ENCODE peak calls at places on chromosomes 3 and 15, in four cellular contexts. Y is spleen, L is pancreas, N is RWPE2. S is an unnamed sample.

GRCh38 chr3:72112435-72112834 is 327.5 kb upstream of the PROK2 start:
- DNase-seq in L (no peak), Y (no peak), N (no peak), S (no peak)

GRCh38 chr3:71006810-71007785 is 576.4 kb downstream of the FOXP1 start:
- DNase-seq in Y (no peak), N (no peak), L (peak; percentile 29), S (peak; percentile 89)

GRCh38 chr3:122835590-122835989 is 40.7 kb downstream of the SLC49A4 start:
- DNase-seq in Y (no peak), L (no peak), N (no peak), S (no peak)

GRCh38 chr3:179172546-179172945 is 24.4 kb downstream of the PIK3CA start:
- DNase-seq in N (no peak), Y (no peak), L (no peak), S (no peak)

GRCh38 chr3:60517134-60517533 is 734.1 kb downstream of the FHIT start:
- DNase-seq in Y (no peak), N (no peak), L (no peak), S (no peak)

GRCh38 chr3:50491023-50491422 is 12.4 kb downstream of the CACNA2D2 start:
- DNase-seq in L (no peak), N (no peak), Y (no peak), S (no peak)

GRCh38 chr3:130783629-130784028 is 37.0 kb upstream of the PIK3R4 start:
- DNase-seq in N (no peak), L (no peak), Y (no peak), S (no peak)

GRCh38 chr3:70824785-70825184 is 512.3 kb upstream of the MDFIC2 start:
- DNase-seq in Y (no peak), L (peak; percentile 48), N (no peak), S (no peak)

GRCh38 chr3:78703944-78704343 is 1063.9 kb downstream of the ROBO1 start:
- DNase-seq in N (no peak), Y (no peak), L (no peak), S (no peak)

GRCh38 chr15:23565395-23566069 is at the start of gene MKRN3:
- DNase-seq in L (no peak), Y (no peak), N (no peak), S (no peak)

GRCh38 chr3:111851511-111851954 is 7.5 kb upstream of the PHLDB2 start:
- DNase-seq in N (peak; percentile 57), Y (no peak), L (no peak), S (peak; percentile 93)

GRCh38 chr3:64443553-64444331 is 218.5 kb upstream of the PRICKLE2 start:
- DNase-seq in L (no peak), Y (no peak), N (no peak), S (no peak)

DNA sequence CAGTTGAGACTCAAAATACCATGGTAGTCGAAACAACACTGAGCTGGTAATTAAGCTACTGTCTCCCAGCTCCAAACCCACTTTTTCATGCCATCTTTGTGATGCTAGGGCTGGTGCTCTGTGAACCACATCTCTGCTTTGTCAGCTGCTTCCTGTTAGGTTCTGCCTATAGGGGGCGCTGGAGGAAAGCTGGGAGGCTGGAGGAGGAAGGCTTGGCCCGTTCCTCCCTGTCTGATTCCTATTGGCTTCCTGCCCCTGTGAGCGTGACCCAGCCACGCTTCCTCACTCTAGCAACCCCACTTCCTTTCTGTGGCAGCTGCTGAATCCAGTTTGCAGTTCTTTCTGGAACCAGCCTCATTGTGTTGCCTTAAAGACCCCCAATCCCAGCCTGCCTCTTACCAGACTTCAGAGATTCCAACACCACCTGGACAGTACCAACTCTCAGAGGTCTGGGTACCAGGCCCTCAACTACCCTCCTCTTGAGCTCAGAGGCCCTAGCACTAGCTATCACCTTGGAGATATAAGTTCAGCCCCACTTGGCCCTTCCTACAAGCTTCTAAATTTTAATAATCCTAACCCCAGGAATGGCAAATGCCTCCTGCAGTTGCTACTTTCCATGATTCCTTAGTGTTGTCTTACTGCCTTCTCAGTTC is 120.9 kb downstream of the ERC2 start:
- DNase-seq in N (no peak), Y (no peak), L (peak; percentile 53), S (no peak)
- TF ChIP-seq CTCF in N (peak; percentile 10), Y (no peak), L (peak; percentile 47), S (peak; percentile 56)

GRCh38 chr3:181719298-181719859 is 7.7 kb downstream of the SOX2 start:
- DNase-seq in Y (no peak), N (no peak), L (no peak), S (no peak)

GRCh38 chr3:181722156-181722555 is 10.4 kb downstream of the SOX2 start:
- DNase-seq in L (no peak), Y (no peak), N (no peak), S (no peak)

GRCh38 chr3:181718416-181718815 is 6.7 kb downstream of the SOX2 start:
- DNase-seq in L (no peak), N (no peak), Y (no peak), S (no peak)

GRCh38 chr3:181721369-181721768 is 9.6 kb downstream of the SOX2 start:
- DNase-seq in Y (no peak), N (no peak), L (no peak), S (no peak)

DNA sequence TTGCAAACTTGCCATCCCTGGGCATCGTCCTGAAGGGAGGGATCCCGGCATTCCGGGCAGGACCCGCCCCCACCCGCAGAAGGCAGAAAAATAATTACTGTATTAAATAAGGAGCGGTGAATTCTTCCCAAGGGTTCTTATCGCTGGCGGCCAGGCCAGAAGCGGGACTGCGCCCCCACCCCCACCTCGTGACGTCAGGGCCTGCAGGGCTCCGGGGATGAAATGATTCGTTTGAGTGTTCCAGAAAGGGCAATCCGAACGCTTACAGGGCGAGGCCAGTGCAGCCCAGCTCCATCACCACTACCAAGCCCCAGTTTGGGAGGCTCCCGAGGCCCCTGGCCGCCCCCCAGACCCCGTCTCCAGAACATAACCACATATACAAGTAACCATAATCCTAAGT is 8.6 kb downstream of the SOX2 start:
- DNase-seq in N (no peak), L (no peak), Y (no peak), S (no peak)
- H3K27me3 ChIP-seq in N (peaks cover 64% of the 10 kb centered on the region), L (peaks cover 59% of the 10 kb centered on the region), Y (peaks cover 100% of the 10 kb centered on the region), S (peaks cover 99% of the 10 kb centered on the region)

DNA sequence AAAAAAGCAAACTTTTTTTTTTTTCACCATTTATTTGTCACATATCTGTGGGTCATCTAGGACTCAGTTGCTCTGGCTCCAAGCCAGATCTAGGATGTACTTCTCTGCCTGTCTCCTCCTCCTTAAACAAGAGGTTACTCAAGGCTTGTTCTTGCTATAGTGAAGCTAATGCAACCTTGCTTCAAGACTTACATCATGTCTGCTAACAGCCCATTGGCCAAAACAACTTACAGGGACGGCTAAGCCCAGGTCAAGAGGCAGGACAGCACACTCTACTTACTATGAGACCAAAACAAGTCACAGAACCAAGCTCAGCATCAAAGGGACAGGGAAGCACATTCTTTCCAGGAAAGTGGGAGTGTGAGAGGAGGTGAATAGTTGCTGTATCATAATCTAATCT is 123.8 kb upstream of the BNIP2 start:
- DNase-seq in N (no peak), L (no peak), Y (no peak), S (no peak)
- H3K27ac ChIP-seq in N (no peak overlapping the region), L (no peak overlapping the region), Y (no peak overlapping the region), S (no peak overlapping the region)

GRCh38 chr15:63918317-63918672 is 84.5 kb upstream of the HERC1 start:
- DNase-seq in Y (no peak), N (no peak), L (no peak), S (no peak)

GRCh38 chr15:63917588-63918316 is 84.0 kb upstream of the HERC1 start:
- DNase-seq in L (no peak), Y (no peak), N (no peak), S (no peak)

GRCh38 chr15:63915209-63915887 is 81.6 kb upstream of the HERC1 start:
- DNase-seq in N (no peak), L (no peak), Y (peak; percentile 24), S (no peak)

GRCh38 chr15:63913786-63914185 is 80.0 kb upstream of the HERC1 start:
- DNase-seq in N (no peak), Y (peak; percentile 19), L (no peak), S (peak; percentile 41)

GRCh38 chr15:63915888-63916731 is 82.4 kb upstream of the HERC1 start:
- DNase-seq in N (no peak), Y (peak; percentile 61), L (no peak), S (no peak)
- TF ChIP-seq CTCF in N (no peak), Y (peak; percentile 55), L (no peak), S (peak; percentile 46)

GRCh38 chr15:76334438-76335004 is 2.1 kb upstream of the ISL2 start:
- DNase-seq in N (no peak), L (no peak), Y (no peak), S (no peak)
- H3K27me3 ChIP-seq in N (no peaks in the 10 kb centered on the region), L (peaks cover 20% of the 10 kb centered on the region), Y (peaks cover 81% of the 10 kb centered on the region), S (peaks cover 60% of the 10 kb centered on the region)

GRCh38 chr3:16174389-16174788 is at the start of gene GALNT15:
- DNase-seq in Y (peak; percentile 86), L (peak; percentile 65), N (no peak), S (peak; percentile 51)
- H3K27ac ChIP-seq in Y (peak within 1 kb of the TSS; percentile 56), L (no peak within 1 kb of the TSS), N (no peak within 1 kb of the TSS), S (peak within 1 kb of the TSS; percentile 40)

GRCh38 chr3:53114011-53114400 is 16.2 kb downstream of the RFT1 start:
- DNase-seq in L (peak; percentile 84), Y (peak; percentile 91), N (no peak), S (peak; percentile 35)

GRCh38 chr3:53109190-53109589 is 21.0 kb downstream of the RFT1 start:
- DNase-seq in N (no peak), L (no peak), Y (no peak), S (peak; percentile 94)

GRCh38 chr3:53114412-53115074 is 15.7 kb downstream of the RFT1 start:
- DNase-seq in N (no peak), Y (no peak), L (no peak), S (peak; percentile 81)

GRCh38 chr3:53113293-53114010 is 16.8 kb downstream of the RFT1 start:
- DNase-seq in Y (no peak), N (no peak), L (no peak), S (no peak)

DNA sequence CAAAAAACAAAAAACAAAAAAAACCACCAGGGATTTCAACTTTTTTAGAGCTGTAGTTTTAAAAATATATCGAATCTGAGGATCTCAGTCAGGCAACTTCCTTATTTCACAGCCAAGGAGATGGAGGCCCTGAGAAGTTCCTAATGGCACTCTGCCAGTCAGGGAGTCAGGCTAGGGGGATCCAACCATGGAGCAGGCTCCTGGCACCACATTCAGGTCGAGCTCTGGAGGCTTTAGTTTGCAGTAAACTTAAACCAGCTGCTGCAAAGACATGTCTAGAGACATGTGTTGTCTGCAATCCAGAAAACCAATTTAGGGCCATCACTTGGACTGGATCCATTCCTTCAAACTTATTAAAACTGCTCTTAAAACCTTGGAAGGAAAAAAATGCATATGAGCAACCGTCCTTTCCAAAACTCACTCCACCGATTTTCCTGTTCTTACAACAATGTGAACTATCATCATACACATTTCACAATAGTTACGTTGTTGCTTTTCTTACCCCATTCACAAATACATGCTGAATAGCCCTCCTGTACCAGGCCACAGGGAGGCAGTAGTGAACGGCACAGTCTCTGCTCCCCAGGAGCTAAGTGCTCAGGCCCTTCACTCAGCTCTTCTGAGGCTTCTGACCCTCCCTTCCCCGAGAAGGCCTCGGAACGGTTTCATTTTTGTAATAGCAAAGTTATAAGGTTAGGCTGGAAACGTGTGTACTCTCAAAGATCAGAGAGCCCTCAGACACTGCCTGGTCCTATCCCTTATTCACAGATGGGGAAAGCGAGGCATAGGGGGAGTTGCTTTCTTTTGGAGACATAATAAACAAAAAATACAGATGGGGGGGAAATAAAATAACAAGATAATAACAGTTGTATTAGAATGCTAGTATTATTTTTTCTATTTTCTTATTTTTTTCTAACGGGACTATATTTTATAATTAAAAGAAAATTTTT is 20.1 kb downstream of the RFT1 start:
- DNase-seq in N (no peak), Y (no peak), L (no peak), S (peak; percentile 78)
- TF ChIP-seq CTCF in N (peak; percentile 43), Y (peak; percentile 39), L (peak; percentile 13), S (peak; percentile 80)

S was measured in foreskin keratinocyte.